ENCODE peak calls at places on chromosomes 4 and X, in six cellular contexts. I is K562, Y is H1, K is HepG2, P is GM12892, G is GM12878. M is an unnamed sample.
A peak's percentile ranks its signal among the peaks of the same experiment; 100 is the strongest.

GRCh38 chr4:54099959-54100606 is at the start of gene GSX2:
- DNase-seq in I (no peak), Y (peak; percentile 74), K (no peak), P (no peak), G (no peak), M (no peak)

GRCh38 chr4:8077181-8078108 is 81.2 kb downstream of the ABLIM2 start:
- DNase-seq in I (no peak), Y (no peak), K (no peak), P (no peak), G (no peak), M (no peak)

GRCh38 chr4:26326791-26327190 is 6.0 kb downstream of the RBPJ start:
- DNase-seq in I (no peak), Y (no peak), K (no peak), P (no peak), G (no peak), M (no peak)

GRCh38 chrX:103099706-103100105 is 6.8 kb upstream of the NXF3 start:
- DNase-seq in I (no peak), Y (no peak), K (no peak), P (no peak), G (no peak), M (no peak)

GRCh38 chr4:25343671-25344070 is 31.1 kb downstream of the ZCCHC4 start:
- DNase-seq in I (no peak), Y (no peak), K (no peak), P (no peak), G (no peak), M (no peak)

GRCh38 chr4:180913750-180914149 is 1329.5 kb upstream of the TENM3 start:
- DNase-seq in I (no peak), Y (no peak), K (no peak), P (no peak), G (no peak), M (no peak)

GRCh38 chr4:2269206-2269531 is 7.3 kb upstream of the MXD4 start:
- DNase-seq in I (no peak), Y (peak; percentile 63), K (no peak), P (no peak), G (no peak), M (no peak)

GRCh38 chr4:128570380-128570779 is 239.1 kb upstream of the JADE1 start:
- DNase-seq in I (no peak), Y (no peak), K (no peak), P (no peak), G (no peak), M (no peak)

GRCh38 chr4:68447201-68447600 is at the start of gene TMPRSS11E:
- DNase-seq in I (no peak), Y (no peak), K (no peak), P (no peak), G (no peak), M (no peak)

GRCh38 chrX:153470411-153471363 is at the start of gene HAUS7:
- DNase-seq in I (peak; percentile 91), Y (peak; percentile 88), K (peak; percentile 73), P (peak; percentile 85), G (peak; percentile 42), M (peak; percentile 86)
- TF ChIP-seq POLR2A in I (peak; percentile 67), Y (no peak), K (peak; percentile 35), P (no peak), G (peak; percentile 80), M (no peak)

GRCh38 chrX:144075432-144075831 is 191.6 kb downstream of the UBE2NL start:
- DNase-seq in I (no peak), Y (no peak), K (no peak), P (no peak), G (no peak), M (no peak)
- TF ChIP-seq POLR2AphosphoS5 in I (no peak), Y (no peak), K (no peak), P (no peak), G (no peak), M (no peak)

GRCh38 chr4:10003666-10004065 is 17.6 kb downstream of the SLC2A9 start:
- DNase-seq in I (no peak), Y (no peak), K (no peak), P (no peak), G (peak; percentile 56), M (no peak)

GRCh38 chr4:10007436-10007740 is 13.9 kb downstream of the SLC2A9 start:
- DNase-seq in I (no peak), Y (no peak), K (no peak), P (peak; percentile 32), G (no peak), M (no peak)

GRCh38 chr4:10006604-10007435 is 14.5 kb downstream of the SLC2A9 start:
- DNase-seq in I (no peak), Y (no peak), K (peak; percentile 83), P (no peak), G (peak; percentile 79), M (no peak)

GRCh38 chr4:10006236-10006603 is 15.1 kb downstream of the SLC2A9 start:
- DNase-seq in I (no peak), Y (no peak), K (peak; percentile 86), P (no peak), G (peak; percentile 82), M (no peak)

DNA sequence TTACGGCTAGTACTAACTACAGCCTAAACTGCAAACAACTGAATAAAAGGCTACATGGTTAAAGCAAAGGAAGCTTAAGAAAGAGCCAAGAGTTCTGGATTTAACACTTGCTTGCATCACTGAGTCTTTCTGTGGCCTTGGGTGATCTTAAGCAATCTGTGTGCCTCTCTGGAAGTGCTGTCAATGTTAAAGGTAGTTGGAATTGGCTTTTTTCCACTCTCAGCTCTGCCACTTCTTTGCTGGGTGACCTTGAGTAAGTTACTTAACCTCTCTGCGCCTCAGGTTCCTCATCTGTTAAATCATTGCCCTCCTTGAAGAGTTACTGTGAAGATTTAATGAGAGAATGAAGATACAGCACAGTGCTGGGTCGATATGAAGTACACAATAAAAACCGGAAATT is 15.7 kb downstream of the SLC2A9 start:
- DNase-seq in I (no peak), Y (no peak), K (no peak), P (no peak), G (no peak), M (no peak)
- TF ChIP-seq TAF1 in I (no peak), Y (no peak), K (no peak), P (no peak), G (no peak), M (no peak)

GRCh38 chrX:16870095-16870860 is at the start of gene RBBP7:
- DNase-seq in I (peak; percentile 94), Y (peak; percentile 90), K (peak; percentile 78), P (peak; percentile 76), G (peak; percentile 57), M (peak; percentile 51)
- TF ChIP-seq POLR2A in I (peak; percentile 92), Y (peak; percentile 69), K (peak; percentile 73), P (peak; percentile 64), G (peak; percentile 84), M (peak; percentile 43)